ENCODE peak calls at places on chromosomes 12 and 14, in eight cellular contexts. P, B, J, E, N, I, A and H are unnamed samples.

GRCh38 chr12:44716681-44717080 is 159.4 kb downstream of the NELL2 start:
- DNase-seq in P (no peak), B (no peak), J (no peak), E (no peak), N (peak; percentile 4), I (no peak), A (no peak), H (no peak)

GRCh38 chr12:123714302-123714627 is 2.1 kb downstream of the ATP6V0A2 start:
- DNase-seq in P (no peak), B (no peak), J (no peak), E (no peak), N (no peak), I (no peak), A (no peak), H (no peak)

GRCh38 chr14:51004801-51005526 is 60.7 kb upstream of the PYGL start:
- DNase-seq in P (no peak), B (no peak), J (peak; percentile 43), E (peak; percentile 45), N (no peak), I (no peak), A (peak; percentile 11), H (peak; percentile 58)

GRCh38 chr12:49014547-49014946 is 4.0 kb downstream of the PRKAG1 start:
- DNase-seq in P (no peak), B (no peak), J (peak; percentile 9), E (no peak), N (no peak), I (no peak), A (peak; percentile 46), H (peak; percentile 61)

GRCh38 chr12:61896436-61896835 is 363.8 kb upstream of the USP15 start:
- DNase-seq in P (no peak), B (no peak), J (no peak), E (no peak), N (no peak), I (no peak), A (no peak), H (no peak)

GRCh38 chr12:22437031-22437806 is 102.7 kb upstream of the ST8SIA1 start:
- DNase-seq in P (no peak), B (no peak), J (no peak), E (no peak), N (peak; percentile 16), I (no peak), A (no peak), H (no peak)

GRCh38 chr14:61297581-61297980 is 16.4 kb upstream of the TMEM30B start:
- DNase-seq in P (no peak), B (no peak), J (no peak), E (no peak), N (no peak), I (no peak), A (no peak), H (no peak)

GRCh38 chr12:67477682-67478265 is 170.8 kb upstream of the DYRK2 start:
- DNase-seq in P (no peak), B (no peak), J (no peak), E (no peak), N (no peak), I (no peak), A (no peak), H (no peak)

GRCh38 chr14:70052990-70053389 is 135.8 kb downstream of the SLC8A3 start:
- DNase-seq in P (no peak), B (peak; percentile 57), J (peak; percentile 29), E (peak; percentile 32), N (peak; percentile 86), I (no peak), A (peak; percentile 16), H (peak; percentile 52)

GRCh38 chr12:13534645-13535398 is 338.3 kb downstream of the EMP1 start:
- DNase-seq in P (peak; percentile 72), B (peak; percentile 97), J (peak; percentile 50), E (peak; percentile 55), N (peak; percentile 94), I (peak; percentile 88), A (peak; percentile 39), H (peak; percentile 60)
- TF ChIP-seq CTCF in P (peak; percentile 82), B (peak; percentile 90), J (peak; percentile 99), E (peak; percentile 99), N (peak; percentile 99), I (peak; percentile 84), A (peak; percentile 97), H (peak; percentile 100)

GRCh38 chr14:75018684-75019083 is 16.0 kb downstream of the EIF2B2 start:
- DNase-seq in P (no peak), B (no peak), J (no peak), E (no peak), N (no peak), I (no peak), A (no peak), H (no peak)

GRCh38 chr14:75025876-75026275 is 23.2 kb downstream of the EIF2B2 start:
- DNase-seq in P (no peak), B (no peak), J (no peak), E (no peak), N (no peak), I (no peak), A (no peak), H (no peak)

GRCh38 chr14:75025082-75025481 is 22.4 kb downstream of the EIF2B2 start:
- DNase-seq in P (no peak), B (no peak), J (no peak), E (peak; percentile 14), N (no peak), I (no peak), A (peak; percentile 41), H (peak; percentile 64)

GRCh38 chr14:75023108-75023507 is 20.4 kb downstream of the EIF2B2 start:
- DNase-seq in P (no peak), B (no peak), J (no peak), E (no peak), N (no peak), I (no peak), A (no peak), H (peak; percentile 12)

DNA sequence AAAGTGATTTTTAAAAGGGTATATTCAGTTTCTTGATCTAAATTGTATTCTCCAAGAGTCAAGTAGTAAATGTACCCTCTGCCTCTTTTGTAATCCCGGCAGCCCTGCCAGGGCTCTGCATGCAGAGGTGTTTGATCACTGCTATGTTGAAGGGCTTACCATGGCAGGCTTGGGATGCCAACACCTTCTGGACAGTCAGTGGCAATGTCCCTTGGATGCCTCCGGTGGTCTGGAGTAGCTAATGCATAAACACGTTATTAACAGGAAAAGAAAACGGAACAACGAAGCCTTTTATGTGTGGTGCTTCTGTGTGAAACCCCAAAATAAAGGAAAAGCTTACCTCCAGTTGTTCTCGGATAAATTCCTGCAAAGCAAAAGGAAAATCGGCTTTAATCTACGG is 19.9 kb downstream of the EIF2B2 start:
- DNase-seq in P (no peak), B (peak; percentile 48), J (peak; percentile 8), E (peak; percentile 28), N (peak; percentile 60), I (no peak), A (no peak), H (peak; percentile 20)
- TF ChIP-seq CTCF in P (peak; percentile 25), B (peak; percentile 17), J (peak; percentile 48), E (peak; percentile 45), N (peak; percentile 54), I (no peak), A (peak; percentile 44), H (peak; percentile 42)

DNA sequence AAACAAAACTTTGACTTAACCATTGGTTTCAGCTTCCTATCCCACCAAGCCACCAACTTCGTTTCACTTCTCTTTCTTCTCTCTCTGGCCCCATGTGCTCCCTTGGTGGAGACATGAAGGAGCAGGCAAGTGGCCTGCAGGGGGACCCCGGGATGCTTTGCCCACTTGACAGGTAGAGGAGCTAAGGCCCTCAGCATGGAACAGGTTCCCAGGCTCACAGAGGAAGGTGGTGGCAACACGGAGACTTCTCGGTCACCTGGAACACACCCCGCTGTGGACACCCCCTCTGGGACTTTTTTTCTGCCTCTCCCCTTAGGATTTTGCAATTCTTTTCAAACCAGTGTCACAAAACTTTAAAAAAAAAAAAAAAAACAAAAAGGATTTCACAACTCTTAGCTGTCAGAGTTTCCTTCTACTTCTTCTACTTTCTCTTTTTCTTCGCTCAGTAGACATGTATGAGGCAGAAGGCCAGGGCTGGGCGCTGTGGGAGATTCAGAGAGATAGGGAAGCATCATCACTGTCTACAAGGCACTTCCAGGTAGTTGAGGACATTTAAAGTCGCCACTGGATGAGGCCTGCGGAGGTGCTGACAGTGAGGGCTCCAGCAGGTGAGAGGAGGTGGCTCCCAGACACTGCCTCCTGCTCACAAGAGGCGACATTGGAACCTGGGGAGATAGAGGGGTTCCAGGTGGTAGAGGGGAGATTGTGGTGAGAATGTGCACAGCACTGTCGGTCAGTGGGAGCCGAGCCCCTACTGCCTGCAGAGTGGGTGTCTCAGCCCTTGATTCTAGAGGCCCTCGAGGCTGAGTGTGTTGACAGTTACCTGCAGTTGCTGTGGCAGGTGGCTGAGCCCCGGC is 119.6 kb downstream of the GCH1 start:
- DNase-seq in P (peak; percentile 66), B (peak; percentile 51), J (no peak), E (peak; percentile 80), N (peak; percentile 35), I (no peak), A (peak; percentile 14), H (no peak)
- TF ChIP-seq CTCF in P (peak; percentile 22), B (no peak), J (no peak), E (peak; percentile 58), N (peak; percentile 41), I (no peak), A (peak; percentile 13), H (peak; percentile 27)

GRCh38 chr12:5910790-5911548 is 34.1 kb downstream of the ANO2 start:
- DNase-seq in P (no peak), B (no peak), J (no peak), E (no peak), N (no peak), I (no peak), A (no peak), H (no peak)

GRCh38 chr12:5914387-5915149 is 30.5 kb downstream of the ANO2 start:
- DNase-seq in P (no peak), B (no peak), J (no peak), E (no peak), N (no peak), I (no peak), A (no peak), H (no peak)

GRCh38 chr12:5915511-5915910 is 29.5 kb downstream of the ANO2 start:
- DNase-seq in P (no peak), B (no peak), J (no peak), E (no peak), N (no peak), I (no peak), A (no peak), H (no peak)

GRCh38 chr12:5912011-5912410 is 33.0 kb downstream of the ANO2 start:
- DNase-seq in P (no peak), B (no peak), J (no peak), E (no peak), N (no peak), I (no peak), A (no peak), H (no peak)

DNA sequence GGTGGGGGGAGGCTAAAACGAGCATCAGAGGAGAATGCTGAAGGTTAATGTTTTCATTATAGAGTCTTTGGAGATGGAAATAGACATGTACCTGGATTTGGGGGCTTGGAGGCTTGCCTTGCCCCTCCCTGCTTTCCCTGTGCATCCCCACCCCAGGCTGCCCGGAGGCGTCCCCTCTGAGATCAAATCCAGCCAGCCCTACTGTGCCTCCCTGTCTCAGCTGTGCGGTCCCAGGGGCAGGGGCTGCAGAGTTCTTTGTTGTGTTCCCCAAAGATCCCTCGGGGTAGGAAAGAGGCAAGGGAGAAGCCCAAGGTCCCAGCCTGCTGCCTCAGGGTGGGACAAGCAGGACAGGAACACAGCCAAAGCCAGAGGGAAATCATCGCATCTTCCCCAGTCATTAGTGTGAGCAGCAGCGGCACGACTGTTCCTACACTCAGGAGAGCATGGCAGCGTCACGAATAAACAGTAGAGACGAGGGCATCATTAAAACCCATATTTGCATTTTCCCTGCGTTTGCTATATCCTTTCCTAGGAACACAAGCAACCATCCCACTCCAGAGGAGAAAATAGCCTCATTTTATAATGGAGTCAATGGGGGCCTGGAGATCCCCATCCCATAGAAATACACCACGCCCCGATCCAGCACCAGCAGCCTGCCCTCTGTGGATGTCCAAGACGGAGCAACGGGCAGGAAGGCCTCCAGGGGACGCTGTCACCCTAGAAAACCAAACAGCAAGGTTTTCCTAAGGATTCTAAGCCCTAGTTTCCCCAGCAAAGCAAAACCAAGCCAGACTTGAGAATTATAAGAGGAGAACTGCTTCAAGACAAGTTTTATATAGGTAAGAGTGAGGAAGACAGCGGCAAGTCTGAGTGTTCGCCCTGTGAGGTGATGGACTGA is 32.4 kb downstream of the ANO2 start:
- DNase-seq in P (no peak), B (peak; percentile 85), J (no peak), E (no peak), N (peak; percentile 82), I (no peak), A (no peak), H (no peak)
- TF ChIP-seq CTCF in P (no peak), B (peak; percentile 84), J (peak; percentile 37), E (peak; percentile 50), N (peak; percentile 97), I (no peak), A (peak; percentile 30), H (peak; percentile 14)